ENCODE peak calls at places on chromosomes 3 and 15, in seven cellular contexts. I is NCI-H345; B is activated naive CD4-positive, alpha-beta T cell treated with Interleukin-2 at 50 U/mL for 16 hours; R is stimulated activated effector memory CD8-positive, alpha-beta T cell treated with anti-CD3 and anti-CD28 coated beads, Interleukin-12 subunit alpha, Interleukin-12 subunit beta, amount 100 ng/mL, for 72 hours; L is upper lobe of left lung; D is CD4-positive, alpha-beta T cell; J is stimulated activated naive CD8-positive, alpha-beta T cell treated with anti-CD3 and anti-CD28 coated beads, Interleukin-15, Interleukin-2, amounts not matched to agents 100 U/mL and 50 U/mL, for 24 hours. U is an unnamed sample.

GRCh38 chr3:31880020-31880419 is 101.0 kb downstream of the OSBPL10 start:
- DNase-seq in I (no peak), B (no peak), R (no peak), L (no peak), D (no peak), J (no peak), U (no peak)

GRCh38 chr15:42693942-42694341 is 43.0 kb downstream of the CDAN1 start:
- DNase-seq in I (no peak), B (no peak), R (no peak), L (no peak), D (no peak), J (no peak), U (no peak)

GRCh38 chr15:42100021-42100800 is 5.8 kb upstream of the PLA2G4D start:
- DNase-seq in I (no peak), B (no peak), R (peak), L (no peak), D (no peak), J (no peak), U (no peak)

GRCh38 chr3:17753271-17753992 is 11.0 kb upstream of the TBC1D5 start:
- DNase-seq in I (no peak), B (no peak), R (no peak), L (no peak), D (no peak), J (no peak), U (no peak)

GRCh38 chr15:57598346-57598745 is 6.6 kb downstream of the MYZAP start:
- DNase-seq in I (no peak), B (no peak), R (no peak), L (no peak), D (no peak), J (no peak), U (no peak)

GRCh38 chr3:42515391-42515916 is 13.0 kb downstream of the VIPR1 start:
- DNase-seq in I (no peak), B (no peak), R (no peak), L (no peak), D (no peak), J (no peak), U (no peak)

GRCh38 chr3:124221286-124221821 is 229.4 kb upstream of the ROPN1 start:
- DNase-seq in I (no peak), B (no peak), R (no peak), L (no peak), D (no peak), J (no peak), U (no peak)

GRCh38 chr3:122091602-122092006 is 36.4 kb downstream of the CD86 start:
- DNase-seq in I (no peak), B (no peak), R (no peak), L (no peak), D (no peak), J (no peak), U (no peak)

GRCh38 chr15:75649848-75650247 is 2.1 kb downstream of the SNX33 start:
- DNase-seq in I (no peak), B (no peak), R (no peak), L (no peak), D (no peak), J (no peak), U (no peak)

GRCh38 chr3:54056521-54056920 is 65.8 kb upstream of the CACNA2D3 start:
- DNase-seq in I (no peak), B (no peak), R (no peak), L (no peak), D (no peak), J (no peak), U (no peak)

GRCh38 chr3:59317386-59317785 is 267.6 kb upstream of the CFAP20DC start:
- DNase-seq in I (no peak), B (no peak), R (no peak), L (no peak), D (no peak), J (no peak), U (no peak)

GRCh38 chr3:148315756-148316155 is 381.9 kb upstream of the AGTR1 start:
- DNase-seq in I (no peak), B (no peak), R (no peak), L (no peak), D (no peak), J (no peak), U (no peak)

GRCh38 chr3:129360224-129360623 is 68.2 kb downstream of the EFCAB12 start:
- DNase-seq in I (no peak), B (no peak), R (no peak), L (peak), D (no peak), J (no peak), U (no peak)

GRCh38 chr3:133887951-133888703 is 7.6 kb downstream of the RAB6B start:
- DNase-seq in I (no peak), B (no peak), R (peak), L (no peak), D (no peak), J (no peak), U (no peak)

GRCh38 chr3:66485291-66485968 is 15.4 kb downstream of the LRIG1 start:
- DNase-seq in I (no peak), B (no peak), R (no peak), L (no peak), D (no peak), J (no peak), U (no peak)

GRCh38 chr15:61195116-61196002 is 33.7 kb downstream of the RORA start:
- DNase-seq in I (no peak), B (no peak), R (no peak), L (no peak), D (no peak), J (no peak), U (no peak)

GRCh38 chr15:70086636-70087035 is 11.1 kb downstream of the TLE3 start:
- DNase-seq in I (no peak), B (no peak), R (no peak), L (no peak), D (no peak), J (no peak), U (no peak)

GRCh38 chr15:70703483-70703882 is 59.9 kb downstream of the UACA start:
- DNase-seq in I (no peak), B (no peak), R (no peak), L (no peak), D (no peak), J (no peak), U (no peak)

GRCh38 chr3:159988617-159989251 is at the start of gene IL12A:
- DNase-seq in I (peak), B (peak), R (peak), L (peak), D (peak), J (peak), U (peak)

GRCh38 chr15:36117394-36117793 is 462.0 kb upstream of the CDIN1 start:
- DNase-seq in I (no peak), B (no peak), R (no peak), L (no peak), D (no peak), J (no peak), U (no peak)

GRCh38 chr3:53056442-53056841 is 10.6 kb upstream of the SFMBT1 start:
- DNase-seq in I (no peak), B (no peak), R (no peak), L (no peak), D (no peak), J (no peak), U (no peak)

GRCh38 chr3:129829640-129830039 is 63.9 kb downstream of the TMCC1 start:
- DNase-seq in I (peak), B (no peak), R (no peak), L (no peak), D (no peak), J (peak), U (no peak)

GRCh38 chr15:85583404-85584390 is 203.3 kb downstream of the AKAP13 start:
- DNase-seq in I (no peak), B (no peak), R (peak), L (no peak), D (no peak), J (peak), U (peak)

GRCh38 chr15:95141486-95141885 is 910.1 kb downstream of the MCTP2 start:
- DNase-seq in I (no peak), B (no peak), R (no peak), L (no peak), D (no peak), J (no peak), U (no peak)

GRCh38 chr3:27637346-27638000 is 84.7 kb downstream of the EOMES start:
- DNase-seq in I (no peak), B (no peak), R (no peak), L (no peak), D (no peak), J (no peak), U (no peak)

GRCh38 chr3:39870706-39871105 is 61.3 kb downstream of the MYRIP start:
- DNase-seq in I (no peak), B (no peak), R (no peak), L (no peak), D (no peak), J (no peak), U (no peak)

GRCh38 chr3:70821602-70822001 is 509.2 kb upstream of the MDFIC2 start:
- DNase-seq in I (no peak), B (no peak), R (no peak), L (no peak), D (no peak), J (no peak), U (no peak)

GRCh38 chr15:72785452-72786243 is 2.1 kb upstream of the ADPGK start:
- DNase-seq in I (no peak), B (peak), R (peak), L (no peak), D (peak), J (peak), U (peak)

GRCh38 chr3:140091143-140091542 is 156.2 kb downstream of the CLSTN2 start:
- DNase-seq in I (no peak), B (no peak), R (no peak), L (no peak), D (no peak), J (no peak), U (no peak)

GRCh38 chr15:72070817-72071447 is 47.0 kb downstream of the MYO9A start:
- DNase-seq in I (no peak), B (no peak), R (no peak), L (no peak), D (no peak), J (no peak), U (no peak)

GRCh38 chr3:106208979-106209378 is 340.2 kb upstream of the CBLB start:
- DNase-seq in I (no peak), B (no peak), R (no peak), L (no peak), D (no peak), J (no peak), U (no peak)

GRCh38 chr15:39460748-39461147 is 120.1 kb upstream of the THBS1 start:
- DNase-seq in I (no peak), B (no peak), R (no peak), L (peak), D (no peak), J (no peak), U (no peak)

GRCh38 chr3:57733790-57734189 is 22.3 kb upstream of the SLMAP start:
- DNase-seq in I (no peak), B (no peak), R (no peak), L (no peak), D (no peak), J (no peak), U (no peak)

GRCh38 chr3:106083207-106083606 is 214.4 kb upstream of the CBLB start:
- DNase-seq in I (no peak), B (no peak), R (no peak), L (no peak), D (no peak), J (no peak), U (no peak)

GRCh38 chr3:195811756-195812155 is at the start of gene MUC4:
- DNase-seq in I (peak), B (no peak), R (no peak), L (no peak), D (no peak), J (no peak), U (no peak)

GRCh38 chr3:8846176-8846575 is 76.8 kb upstream of the OXTR start:
- DNase-seq in I (no peak), B (no peak), R (no peak), L (no peak), D (no peak), J (no peak), U (no peak)

GRCh38 chr15:38714309-38715072 is 149.9 kb upstream of the RASGRP1 start:
- DNase-seq in I (no peak), B (no peak), R (no peak), L (no peak), D (no peak), J (no peak), U (no peak)

GRCh38 chr3:101243285-101244211 is 76.8 kb downstream of the IMPG2 start:
- DNase-seq in I (no peak), B (no peak), R (peak), L (no peak), D (no peak), J (no peak), U (no peak)

U was measured in T-helper 9 cell.